ENCODE peak calls at places on chromosomes 7 and 10, in four cellular contexts. K, C, N and M are unnamed samples.
A peak's percentile ranks its signal among the peaks of the same experiment; 100 is the strongest.

GRCh38 chr7:75966209-75966961 is 28.0 kb downstream of the TMEM120A start:
- DNase-seq in K (no peak), C (no peak), N (no peak), M (no peak)

GRCh38 chr10:88033380-88033779 is 170.0 kb downstream of the PTEN start:
- DNase-seq in K (no peak), C (no peak), N (no peak), M (no peak)

GRCh38 chr10:100878291-100878910 is 34.4 kb upstream of the SLF2 start:
- DNase-seq in K (peak; percentile 90), C (peak; percentile 83), N (no peak), M (peak; percentile 89)

GRCh38 chr10:129966370-129966769 is 2.3 kb upstream of the EBF3 start:
- DNase-seq in K (no peak), C (no peak), N (no peak), M (peak; percentile 12)

GRCh38 chr10:16787361-16787791 is 29.8 kb downstream of the RSU1 start:
- DNase-seq in K (no peak), C (no peak), N (no peak), M (no peak)

GRCh38 chr7:20217193-20217948 is at the start of gene MACC1:
- DNase-seq in K (peak; percentile 34), C (no peak), N (no peak), M (peak; percentile 87)

GRCh38 chr10:76437011-76437410 is 1005.6 kb downstream of the LRMDA start:
- DNase-seq in K (no peak), C (no peak), N (no peak), M (no peak)

GRCh38 chr7:144027070-144027469 is 21.7 kb upstream of the OR2A5 start:
- DNase-seq in K (peak; percentile 34), C (peak; percentile 5), N (no peak), M (no peak)

GRCh38 chr10:73018632-73019031 is 64.0 kb upstream of the PLA2G12B start:
- DNase-seq in K (no peak), C (no peak), N (no peak), M (no peak)

GRCh38 chr10:99430116-99430450 is 341 bp downstream of the GOT1 start:
- DNase-seq in K (no peak), C (no peak), N (no peak), M (no peak)

GRCh38 chr7:110531186-110531585 is 559.7 kb upstream of the LRRN3 start:
- DNase-seq in K (no peak), C (no peak), N (no peak), M (no peak)

GRCh38 chr10:35225204-35225603 is 98.6 kb downstream of the CREM start:
- DNase-seq in K (no peak), C (no peak), N (no peak), M (no peak)

GRCh38 chr10:30383366-30383765 is 34.3 kb upstream of the MTPAP start:
- DNase-seq in K (no peak), C (no peak), N (no peak), M (no peak)

GRCh38 chr7:143372070-143372469 is 9.1 kb upstream of the ZYX start:
- DNase-seq in K (peak; percentile 90), C (no peak), N (no peak), M (no peak)

GRCh38 chr10:87532696-87533095 is 28.0 kb downstream of the MINPP1 start:
- DNase-seq in K (no peak), C (no peak), N (no peak), M (no peak)

GRCh38 chr7:105003275-105003674 is 10.7 kb upstream of the KMT2E start:
- DNase-seq in K (peak; percentile 67), C (no peak), N (no peak), M (no peak)

GRCh38 chr7:138886501-138886917 is 88.5 kb upstream of the ATP6V0A4 start:
- DNase-seq in K (peak; percentile 42), C (peak; percentile 58), N (no peak), M (no peak)

GRCh38 chr10:62584726-62585125 is 210.6 kb downstream of the ZNF365 start:
- DNase-seq in K (no peak), C (no peak), N (no peak), M (no peak)

GRCh38 chr10:81096558-81096957 is 558.9 kb downstream of the SH2D4B start:
- DNase-seq in K (no peak), C (no peak), N (no peak), M (no peak)

GRCh38 chr10:88707429-88708110 is 1.5 kb downstream of the LIPK start:
- DNase-seq in K (no peak), C (peak; percentile 15), N (no peak), M (no peak)

GRCh38 chr7:115812796-115813195 is 217.8 kb downstream of the TFEC start:
- DNase-seq in K (no peak), C (no peak), N (no peak), M (no peak)

GRCh38 chr7:1641661-1642260 is 28.3 kb upstream of the ELFN1 start:
- DNase-seq in K (no peak), C (no peak), N (no peak), M (peak; percentile 46)

GRCh38 chr10:109062371-109062770 is 860.9 kb downstream of the XPNPEP1 start:
- DNase-seq in K (no peak), C (no peak), N (no peak), M (peak; percentile 54)

GRCh38 chr7:25521236-25521635 is 292.9 kb upstream of the NPVF start:
- DNase-seq in K (no peak), C (no peak), N (no peak), M (no peak)

GRCh38 chr10:77419056-77419455 is 218.6 kb downstream of the KCNMA1 start:
- DNase-seq in K (peak; percentile 17), C (no peak), N (no peak), M (no peak)

GRCh38 chr10:62025901-62026879 is 124.7 kb downstream of the ARID5B start:
- DNase-seq in K (no peak), C (no peak), N (no peak), M (no peak)

GRCh38 chr10:18906636-18907035 is 142.0 kb upstream of the MALRD1 start:
- DNase-seq in K (no peak), C (no peak), N (no peak), M (no peak)

GRCh38 chr7:135965602-135966001 is 11.6 kb downstream of the MTPN start:
- DNase-seq in K (no peak), C (no peak), N (no peak), M (no peak)

GRCh38 chr7:15461576-15461975 is 100.2 kb downstream of the AGMO start:
- DNase-seq in K (no peak), C (peak; percentile 32), N (peak; percentile 88), M (no peak)

GRCh38 chr10:98534046-98534445 is 87.3 kb upstream of the HPS1 start:
- DNase-seq in K (no peak), C (no peak), N (no peak), M (no peak)

GRCh38 chr7:128869138-128869943 is 6.7 kb downstream of the ATP6V1F start:
- DNase-seq in K (peak; percentile 53), C (no peak), N (no peak), M (peak; percentile 79)

GRCh38 chr7:15686209-15686956 is at the start of gene MEOX2:
- DNase-seq in K (no peak), C (no peak), N (no peak), M (peak; percentile 71)

GRCh38 chr7:44395067-44395466 is 69.7 kb upstream of the CAMK2B start:
- DNase-seq in K (no peak), C (no peak), N (no peak), M (no peak)

GRCh38 chr7:151981223-151981622 is 25.0 kb downstream of the GALNTL5 start:
- DNase-seq in K (no peak), C (no peak), N (no peak), M (no peak)